ENCODE peak calls at places on chromosome 3, in seven cellular contexts. I is tibial nerve, Z is body of pancreas, O is sigmoid colon, J is stomach, L is ovary, C is Peyer's patch. S is an unnamed sample. For H3K4me1, the result is how much of the 10 kb centered on the place peaks cover.

GRCh38 chr3:87895983-87896382 is 162.8 kb downstream of the CGGBP1 start:
- DNase-seq in C (no peak), Z (no peak), L (no peak), O (no peak), I (no peak), J (no peak), S (no peak)

GRCh38 chr3:166425900-166426611 is 588.8 kb upstream of the BCHE start:
- DNase-seq in L (no peak), I (no peak), C (no peak), J (no peak), O (no peak), Z (no peak), S (no peak)

GRCh38 chr3:99659032-99659431 is 20.6 kb downstream of the COL8A1 start:
- DNase-seq in Z (no peak), C (no peak), O (peak), I (no peak), J (no peak), L (no peak), S (no peak)

GRCh38 chr3:172643780-172644179 is 67.1 kb downstream of the NCEH1 start:
- DNase-seq in L (no peak), Z (no peak), C (no peak), I (no peak), O (no peak), J (no peak), S (no peak)

GRCh38 chr3:72820405-72820804 is 27.8 kb downstream of the SHQ1 start:
- DNase-seq in C (no peak), Z (peak), L (no peak), J (peak), I (peak), O (no peak), S (no peak)

GRCh38 chr3:10495003-10495402 is 10.4 kb downstream of the ATP2B2 start:
- DNase-seq in L (no peak), O (no peak), I (no peak), J (peak), Z (peak), C (no peak), S (no peak)

GRCh38 chr3:42376397-42376798 is 34.0 kb downstream of the LYZL4 start:
- DNase-seq in Z (peak), J (no peak), O (no peak), C (no peak), L (no peak), I (peak), S (no peak)

GRCh38 chr3:10561942-10562565 is 56.7 kb upstream of the ATP2B2 start:
- DNase-seq in I (no peak), O (peak), C (no peak), J (no peak), Z (no peak), L (no peak), S (no peak)

GRCh38 chr3:78879516-78879860 is 888.3 kb downstream of the ROBO1 start:
- DNase-seq in Z (no peak), J (no peak), C (no peak), O (no peak), L (no peak), I (no peak), S (no peak)

GRCh38 chr3:52554026-52554755 is 17.8 kb downstream of the UQCC5 start:
- DNase-seq in Z (peak), L (no peak), I (no peak), O (no peak), C (no peak), J (no peak), S (no peak)

GRCh38 chr3:15151166-15151565 is 52.2 kb upstream of the RBSN start:
- DNase-seq in I (no peak), C (no peak), O (no peak), Z (no peak), J (no peak), L (no peak), S (no peak)

GRCh38 chr3:127702151-127702578 is 29.4 kb downstream of the ABTB1 start:
- DNase-seq in I (no peak), J (no peak), Z (peak), L (peak), O (peak), C (no peak), S (no peak)

GRCh38 chr3:183244981-183245476 is 8.0 kb upstream of the B3GNT5 start:
- DNase-seq in Z (no peak), I (no peak), C (no peak), O (peak), L (no peak), J (no peak), S (no peak)

GRCh38 chr3:56799251-56799882 is 2.4 kb downstream of the ARHGEF3 start:
- DNase-seq in I (no peak), J (no peak), Z (no peak), L (no peak), O (no peak), C (peak), S (no peak)

GRCh38 chr3:98232489-98232888 is 31.6 kb upstream of the OR5H6 start:
- DNase-seq in Z (no peak), O (no peak), I (no peak), L (no peak), C (no peak), J (no peak), S (no peak)

GRCh38 chr3:123440181-123440580 is 8.7 kb downstream of the ADCY5 start:
- DNase-seq in L (no peak), O (no peak), C (no peak), J (no peak), Z (no peak), I (no peak), S (no peak)

GRCh38 chr3:135314227-135314626 is 519.2 kb downstream of the EPHB1 start:
- DNase-seq in C (no peak), O (no peak), I (no peak), Z (no peak), L (no peak), J (no peak), S (no peak)

GRCh38 chr3:194187543-194187942 is 51.6 kb downstream of the HES1 start:
- DNase-seq in J (no peak), I (no peak), C (no peak), O (no peak), L (no peak), Z (no peak), S (no peak)

GRCh38 chr3:179093807-179094206 is 22.2 kb upstream of the ZMAT3 start:
- DNase-seq in C (no peak), Z (no peak), I (no peak), O (no peak), J (no peak), L (no peak), S (no peak)

GRCh38 chr3:25453521-25454410 is 25.7 kb downstream of the RARB start:
- DNase-seq in I (no peak), J (no peak), O (no peak), L (no peak), C (no peak), Z (no peak), S (no peak)

GRCh38 chr3:32794487-32795308 is 23.1 kb upstream of the TRIM71 start:
- DNase-seq in O (no peak), Z (peak), J (no peak), C (no peak), I (no peak), L (no peak), S (no peak)

GRCh38 chr3:72150634-72151412 is 365.9 kb upstream of the PROK2 start:
- DNase-seq in I (no peak), J (peak), O (no peak), C (no peak), L (no peak), Z (peak), S (no peak)

GRCh38 chr3:123476967-123477750 is 28.3 kb upstream of the ADCY5 start:
- DNase-seq in Z (no peak), I (no peak), C (no peak), L (no peak), O (no peak), J (no peak), S (no peak)

GRCh38 chr3:514206-514605 is 317.6 kb downstream of the CHL1 start:
- DNase-seq in O (no peak), I (no peak), J (no peak), C (no peak), L (no peak), Z (no peak), S (no peak)

GRCh38 chr3:26368312-26368711 is 254.3 kb upstream of the LRRC3B start:
- DNase-seq in J (no peak), O (no peak), C (no peak), Z (no peak), I (no peak), L (no peak), S (no peak)

GRCh38 chr3:16508242-16508575 is 5.3 kb downstream of the RFTN1 start:
- DNase-seq in C (no peak), O (no peak), Z (no peak), L (no peak), I (no peak), J (no peak), S (no peak)

GRCh38 chr3:177530908-177531307 is 333.6 kb upstream of the TBL1XR1 start:
- DNase-seq in J (no peak), C (no peak), Z (no peak), O (no peak), I (peak), L (no peak), S (no peak)

GRCh38 chr3:113947372-113948014 is at the start of gene ZDHHC23:
- DNase-seq in L (peak), O (peak), C (peak), Z (peak), I (peak), J (peak), S (no peak)
- TF ChIP-seq POLR2A in L (no peak), O (no peak), C (no peak), Z (peak), I (no peak), J (no peak), S (no peak)

DNA sequence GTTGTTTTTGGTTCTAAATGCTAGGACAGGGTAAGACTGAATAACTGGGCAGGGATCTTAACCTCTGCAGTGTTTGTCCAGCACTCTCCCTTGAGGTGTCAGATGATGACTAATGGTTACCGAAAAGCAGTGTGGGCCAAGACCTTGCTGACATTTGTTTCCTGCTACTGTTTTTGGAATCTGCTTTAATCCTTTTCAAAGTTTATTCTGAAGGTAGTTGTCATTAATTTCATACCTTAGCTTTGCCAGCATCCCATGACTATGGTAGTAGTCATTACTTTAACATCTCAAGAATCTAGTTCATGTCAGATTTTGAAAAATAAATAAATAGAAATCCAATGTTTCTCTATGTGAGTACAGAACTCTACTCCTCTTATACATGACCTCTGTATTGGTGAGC is 117.0 kb downstream of the P3H2 start:
- DNase-seq in Z (no peak), O (no peak), J (no peak), L (no peak), I (no peak), C (no peak), S (no peak)
- H3K4me3 ChIP-seq in Z (no peak), O (no peak), J (no peak), L (no peak), I (no peak), C (no peak), S (no peak)

GRCh38 chr3:141489184-141489583 is 2.4 kb downstream of the RASA2 start:
- DNase-seq in O (no peak), C (no peak), L (no peak), J (no peak), Z (no peak), I (no peak), S (no peak)
- H3K4me1 ChIP-seq in O (under half), C (under half), L (under half), J (under half), Z (under half), I (under half), S (under half)

GRCh38 chr3:187077537-187077936 is 61.8 kb downstream of the RPL39L start:
- DNase-seq in Z (no peak), L (no peak), J (no peak), O (no peak), C (no peak), I (no peak), S (no peak)
- TF ChIP-seq POLR2A in Z (no peak), L (no peak), J (no peak), O (no peak), C (no peak), I (no peak), S (no peak)